ENCODE peak calls at places on chromosomes 6 and 20, in four cellular contexts. R, K, P and D are unnamed samples.

GRCh38 chr20:9110365-9110764 is 41.5 kb downstream of the PLCB4 start:
- DNase-seq in R (no peak), K (no peak), P (peak), D (no peak)

GRCh38 chr6:55868910-55869479 is 6.4 kb downstream of the BMP5 start:
- DNase-seq in R (no peak), K (no peak), P (peak), D (no peak)

GRCh38 chr6:133855994-133856393 is 32.9 kb upstream of the TCF21 start:
- DNase-seq in R (no peak), K (no peak), P (no peak), D (no peak)

GRCh38 chr6:121497869-121498462 is 62.5 kb downstream of the GJA1 start:
- DNase-seq in R (no peak), K (no peak), P (no peak), D (no peak)

GRCh38 chr6:81487489-81487888 is 265.0 kb downstream of the TENT5A start:
- DNase-seq in R (peak), K (no peak), P (peak), D (no peak)

GRCh38 chr6:26607434-26608230 is 10.9 kb downstream of the ABT1 start:
- DNase-seq in R (peak), K (no peak), P (peak), D (peak)

GRCh38 chr6:157194643-157195042 is 128.7 kb downstream of the TMEM242 start:
- DNase-seq in R (no peak), K (no peak), P (peak), D (no peak)

GRCh38 chr6:29678114-29678513 is 2.8 kb downstream of the ZFP57 start:
- DNase-seq in R (no peak), K (no peak), P (no peak), D (no peak)

GRCh38 chr20:17646901-17647301 is 35.1 kb downstream of the RRBP1 start:
- DNase-seq in R (no peak), K (no peak), P (no peak), D (no peak)

GRCh38 chr6:84415068-84415467 is 187.6 kb upstream of the CEP162 start:
- DNase-seq in R (no peak), K (no peak), P (no peak), D (no peak)

GRCh38 chr20:43710370-43711044 is 16.3 kb downstream of the GTSF1L start:
- DNase-seq in R (no peak), K (no peak), P (no peak), D (no peak)

GRCh38 chr6:2782356-2782708 is 17.1 kb downstream of the WRNIP1 start:
- DNase-seq in R (no peak), K (no peak), P (no peak), D (no peak)

GRCh38 chr6:100347901-100348550 is 116.7 kb downstream of the SIM1 start:
- DNase-seq in R (no peak), K (no peak), P (peak), D (no peak)

GRCh38 chr6:100346203-100346602 is 118.5 kb downstream of the SIM1 start:
- DNase-seq in R (no peak), K (no peak), P (peak), D (no peak)

GRCh38 chr6:100350139-100350538 is 114.6 kb downstream of the SIM1 start:
- DNase-seq in R (no peak), K (no peak), P (no peak), D (no peak)

GRCh38 chr6:100346828-100347227 is 117.9 kb downstream of the SIM1 start:
- DNase-seq in R (no peak), K (no peak), P (peak), D (no peak)

GRCh38 chr6:100349366-100349765 is 115.4 kb downstream of the SIM1 start:
- DNase-seq in R (no peak), K (no peak), P (no peak), D (no peak)
- H3K56ac ChIP-seq in R (no peak), K (no peak), P (no peak), D (no peak)

DNA sequence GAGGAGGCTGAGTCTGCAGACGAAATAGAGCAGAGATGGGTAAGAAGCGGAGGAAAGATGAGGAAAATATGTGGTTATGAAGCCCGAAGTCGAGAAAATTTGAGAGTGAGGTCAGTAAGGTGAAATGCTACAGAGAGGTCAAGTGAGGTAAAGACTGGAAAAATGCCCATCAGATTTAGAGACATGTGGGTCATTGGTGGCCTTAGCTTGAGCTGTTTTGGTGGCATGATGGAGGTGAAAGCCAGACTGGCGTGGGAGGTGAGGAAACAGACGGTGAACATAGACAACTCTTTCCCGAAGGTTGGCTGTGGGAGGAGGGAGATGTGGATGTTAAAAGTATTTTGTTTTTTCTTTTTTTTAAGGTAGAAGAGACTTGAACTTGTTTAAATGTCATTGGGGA is 9.4 kb downstream of the ARFGEF2 start:
- DNase-seq in R (no peak), K (no peak), P (no peak), D (no peak)
- H3K4ac ChIP-seq in R (no peak), K (no peak), P (no peak), D (no peak)

DNA sequence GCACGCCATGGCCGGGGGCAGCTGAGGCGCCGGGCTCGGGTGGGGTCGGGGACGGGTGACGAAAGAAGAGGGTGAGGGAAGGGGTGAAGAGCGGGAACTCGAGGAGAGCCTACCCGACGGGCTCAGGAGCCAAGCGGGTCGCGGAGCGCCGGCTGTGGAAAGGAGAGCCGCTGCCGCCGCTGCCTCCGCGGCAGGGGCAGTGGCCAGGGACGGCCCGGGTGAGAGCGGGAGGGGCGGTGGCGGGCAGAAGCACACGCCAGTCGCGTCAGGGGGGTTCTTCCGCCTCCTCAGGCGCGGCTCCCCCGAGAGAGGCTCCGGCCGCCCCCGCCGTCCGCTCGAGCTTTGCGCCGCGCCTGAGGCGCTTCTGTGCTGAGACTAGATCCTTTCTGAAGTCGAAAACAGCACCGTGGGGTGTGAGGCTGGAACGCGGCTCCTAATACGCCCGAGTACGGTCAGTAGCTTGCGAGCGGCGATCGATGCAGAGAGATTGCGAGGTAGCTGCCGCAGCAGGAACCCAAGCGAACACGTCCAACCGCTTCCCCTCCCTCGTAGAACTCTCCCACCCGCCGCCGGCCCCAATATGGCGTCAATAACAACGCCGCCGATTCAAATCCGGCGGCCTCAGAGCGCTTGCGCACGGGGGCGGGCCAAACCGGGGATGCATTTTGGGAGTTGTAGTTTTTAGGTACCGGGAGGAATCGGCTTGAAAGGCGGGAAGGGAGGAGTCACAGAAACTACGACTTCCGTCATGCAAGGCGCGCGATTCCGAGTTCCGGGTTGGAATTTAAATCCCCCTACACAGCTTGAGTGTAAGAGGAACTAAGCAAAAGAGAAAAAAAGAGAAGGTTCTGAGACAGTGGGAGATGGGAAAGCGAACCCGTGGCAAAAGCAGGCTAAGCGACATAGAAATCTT is at the start of gene AKIRIN2:
- DNase-seq in R (peak), K (peak), P (peak), D (peak)
- H3K23ac ChIP-seq in R (peak), K (no peak), P (peak), D (no peak)

GRCh38 chr20:58071991-58072390 is 156.5 kb downstream of the ANKRD60 start:
- DNase-seq in R (no peak), K (peak), P (no peak), D (no peak)
- H3K56ac ChIP-seq in R (no peak), K (no peak), P (no peak), D (no peak)

DNA sequence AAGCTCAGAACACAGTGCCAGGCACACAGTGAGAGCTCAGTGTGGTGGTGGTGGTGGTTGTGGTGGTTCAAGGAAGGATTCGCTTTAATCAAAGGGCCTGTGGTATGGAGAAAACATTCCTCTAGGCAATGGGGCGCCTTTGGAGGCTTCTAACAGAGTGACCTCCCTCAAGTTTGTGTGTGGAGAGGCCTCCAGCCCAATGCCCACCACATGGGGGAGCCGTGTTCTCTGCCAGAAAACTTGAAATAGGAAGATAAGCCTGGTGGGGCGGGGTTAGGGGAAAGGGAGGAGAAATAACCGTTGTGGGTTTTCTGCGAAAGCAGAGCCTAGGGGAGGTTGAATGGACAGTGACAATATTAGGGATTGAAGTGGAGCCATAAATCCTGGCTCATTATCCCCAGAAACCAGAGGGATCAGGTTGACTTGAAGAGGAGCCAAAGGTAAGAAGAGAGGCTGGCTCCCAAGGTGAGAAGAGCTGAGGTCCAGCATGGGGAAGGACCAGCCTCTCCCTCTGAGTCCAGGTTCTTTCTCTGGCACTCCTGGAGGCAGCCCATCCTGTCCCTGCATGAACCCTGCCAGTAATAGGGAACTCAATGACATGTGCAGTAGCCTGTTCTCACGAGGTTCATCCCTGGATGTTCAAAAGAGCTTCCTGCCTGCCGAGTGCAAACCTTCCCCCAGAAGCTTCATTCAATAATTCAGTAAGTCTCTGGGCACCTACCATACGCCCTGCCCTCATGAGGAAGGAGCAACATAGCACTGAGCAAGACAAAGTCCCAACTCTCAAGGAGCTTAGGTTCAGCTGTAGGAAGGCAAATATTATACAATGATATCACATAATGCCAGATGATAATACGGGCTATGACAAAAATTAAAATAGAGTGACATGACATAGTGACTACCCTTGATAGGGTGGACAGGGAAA is 51.4 kb downstream of the TGM2 start:
- DNase-seq in R (peak), K (peak), P (no peak), D (peak)
- H3K4ac ChIP-seq in R (no peak), K (no peak), P (peak), D (no peak)

DNA sequence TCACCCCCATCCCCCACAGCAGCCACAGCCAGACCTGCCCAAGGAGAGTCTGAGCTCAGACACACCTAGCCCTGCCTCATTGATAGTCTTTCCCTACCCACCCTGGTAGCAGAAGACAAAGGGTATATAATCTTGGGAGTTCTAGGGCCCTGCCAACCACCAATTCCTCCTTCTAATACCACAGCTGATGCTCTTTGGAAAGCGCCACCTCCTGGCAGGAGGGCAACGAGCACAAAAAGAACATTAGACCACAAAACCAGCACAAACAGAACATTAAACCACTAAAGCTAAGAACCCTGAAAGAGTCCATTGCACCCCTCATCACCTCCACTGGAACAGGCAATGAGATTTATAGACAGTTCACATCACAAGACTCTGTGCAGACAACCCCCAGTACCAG is 195.8 kb upstream of the FUT9 start:
- DNase-seq in R (peak), K (peak), P (no peak), D (peak)
- H3K23ac ChIP-seq in R (no peak), K (no peak), P (no peak), D (no peak)

GRCh38 chr6:46095251-46095650 is 34.5 kb upstream of the ENPP4 start:
- DNase-seq in R (no peak), K (no peak), P (no peak), D (no peak)
- H3K56ac ChIP-seq in R (no peak), K (no peak), P (no peak), D (no peak)

DNA sequence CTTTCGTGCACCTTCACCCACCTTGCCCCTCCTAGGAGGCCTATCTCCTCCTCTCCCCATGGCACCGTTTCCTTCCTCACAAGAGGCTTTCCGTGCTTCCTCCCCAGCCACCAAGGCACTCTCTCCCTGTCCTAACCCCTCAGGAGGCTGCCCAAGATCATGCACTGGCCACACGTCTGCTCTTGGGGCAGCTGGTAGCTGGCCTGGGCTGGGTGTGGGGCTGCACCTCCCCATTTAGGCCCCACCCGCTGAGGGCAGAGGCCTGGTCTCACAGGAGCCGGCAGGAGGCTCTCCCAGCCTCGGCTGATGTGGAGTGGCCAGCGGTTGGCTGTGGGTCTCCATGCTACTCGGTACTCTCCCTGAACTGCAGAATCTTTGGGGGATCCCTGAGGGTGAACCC is 13.6 kb downstream of the NOL4L start:
- DNase-seq in R (no peak), K (no peak), P (no peak), D (no peak)
- H3K4ac ChIP-seq in R (no peak), K (no peak), P (no peak), D (no peak)